ENCODE peak calls at places on chromosomes 16 and 17, in five cellular contexts. C, D, B, G and F are unnamed samples.

GRCh38 chr16:22311520-22311919 is 14.3 kb downstream of the POLR3E start:
- DNase-seq in C (no peak), D (no peak), B (no peak), G (no peak), F (no peak)

GRCh38 chr17:61470530-61471136 is 18.4 kb downstream of the TBX4 start:
- DNase-seq in C (no peak), D (peak; percentile 23), B (peak; percentile 61), G (no peak), F (no peak)

GRCh38 chr17:63480826-63481487 is 4.1 kb downstream of the ACE start:
- DNase-seq in C (no peak), D (no peak), B (no peak), G (no peak), F (no peak)

GRCh38 chr17:80671039-80671822 is 126.6 kb downstream of the RPTOR start:
- DNase-seq in C (no peak), D (no peak), B (no peak), G (no peak), F (no peak)

GRCh38 chr17:2892305-2892971 is 96.2 kb downstream of the RAP1GAP2 start:
- DNase-seq in C (peak; percentile 48), D (no peak), B (peak; percentile 35), G (no peak), F (no peak)

GRCh38 chr17:36837616-36838272 is 99.5 kb upstream of the LHX1 start:
- DNase-seq in C (no peak), D (no peak), B (peak; percentile 70), G (no peak), F (no peak)

GRCh38 chr17:82272495-82273326 is 789 bp downstream of the CSNK1D start:
- DNase-seq in C (no peak), D (peak; percentile 68), B (peak; percentile 60), G (peak; percentile 39), F (peak; percentile 51)

GRCh38 chr17:15307686-15308085 is 33.7 kb downstream of the TEKT3 start:
- DNase-seq in C (peak; percentile 35), D (no peak), B (no peak), G (no peak), F (no peak)

GRCh38 chr16:10314317-10314716 is 71.5 kb upstream of the ATF7IP2 start:
- DNase-seq in C (no peak), D (no peak), B (no peak), G (no peak), F (no peak)

GRCh38 chr17:75110307-75110937 is 653 bp downstream of the ARMC7 start:
- DNase-seq in C (peak; percentile 18), D (no peak), B (peak; percentile 76), G (no peak), F (no peak)

GRCh38 chr16:21125191-21125590 is 25.5 kb downstream of the DNAH3 start:
- DNase-seq in C (no peak), D (no peak), B (no peak), G (no peak), F (no peak)

GRCh38 chr16:629289-630023 is 1.3 kb upstream of the WFIKKN1 start:
- DNase-seq in C (no peak), D (peak; percentile 90), B (peak; percentile 63), G (peak; percentile 51), F (no peak)

GRCh38 chr16:51290410-51290809 is 139.3 kb upstream of the SALL1 start:
- DNase-seq in C (no peak), D (no peak), B (no peak), G (no peak), F (no peak)

GRCh38 chr17:79986441-79987186 is 49.1 kb downstream of the TBC1D16 start:
- DNase-seq in C (no peak), D (peak; percentile 90), B (no peak), G (no peak), F (no peak)

GRCh38 chr17:66542183-66542966 is 240.0 kb downstream of the PRKCA start:
- DNase-seq in C (peak; percentile 62), D (no peak), B (no peak), G (no peak), F (no peak)

GRCh38 chr16:24635900-24636610 is 93.4 kb upstream of the TNRC6A start:
- DNase-seq in C (peak; percentile 99), D (peak; percentile 79), B (no peak), G (no peak), F (no peak)

GRCh38 chr17:15106540-15106939 is 158.6 kb downstream of the PMP22 start:
- DNase-seq in C (peak; percentile 25), D (no peak), B (no peak), G (no peak), F (no peak)

DNA sequence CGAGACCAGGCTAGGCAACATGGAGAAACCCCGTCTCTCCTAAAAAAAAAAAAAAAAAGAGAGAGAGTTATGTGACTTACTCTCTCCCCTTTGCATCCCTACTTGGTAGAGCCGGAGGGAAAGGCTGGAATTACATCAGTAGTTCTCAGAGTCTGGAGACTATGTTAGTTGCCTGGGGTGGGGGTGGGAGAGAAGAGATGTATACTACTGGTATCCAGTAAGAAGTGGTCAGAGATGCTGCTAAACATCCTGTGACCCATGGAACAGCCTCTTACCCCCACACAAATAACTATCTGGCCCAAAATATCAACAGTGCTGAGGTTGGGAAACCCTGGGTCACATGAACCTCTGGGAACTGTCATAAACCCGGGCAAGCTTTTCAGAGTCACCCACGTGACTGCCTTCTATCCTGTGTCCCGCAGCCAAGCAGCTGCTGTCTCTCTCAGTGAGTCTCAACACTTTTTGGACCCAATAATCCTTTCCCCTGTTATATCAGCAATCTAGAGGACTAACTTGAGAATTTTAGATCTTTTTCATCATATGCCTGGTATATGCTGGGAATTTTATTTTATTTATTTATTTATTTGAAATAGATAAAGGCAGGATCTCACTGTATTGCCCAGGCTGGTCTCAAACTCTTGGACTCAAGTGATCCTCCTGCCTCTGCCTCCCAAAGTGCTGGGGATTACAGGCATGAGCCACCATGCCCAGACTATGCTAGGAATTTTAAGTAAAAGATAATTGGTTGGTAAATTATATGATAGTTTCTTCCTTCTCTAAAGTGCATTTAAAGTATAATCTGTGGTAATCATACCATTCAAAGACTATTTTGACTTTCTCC is 8.7 kb downstream of the EIF1 start:
- DNase-seq in C (peak; percentile 76), D (peak; percentile 90), B (no peak), G (no peak), F (no peak)
- TF ChIP-seq CTCF in C (no peak), D (no peak), B (no peak), G (no peak), F (no peak)

GRCh38 chr17:64535357-64535756 is 28.6 kb downstream of the CEP95 start:
- DNase-seq in C (no peak), D (no peak), B (no peak), G (no peak), F (no peak)

GRCh38 chr17:64532409-64532808 is 25.6 kb downstream of the CEP95 start:
- DNase-seq in C (no peak), D (no peak), B (no peak), G (no peak), F (no peak)

GRCh38 chr17:64531955-64532371 is 25.2 kb downstream of the CEP95 start:
- DNase-seq in C (peak; percentile 92), D (no peak), B (no peak), G (no peak), F (no peak)

GRCh38 chr17:64533784-64534183 is 27.0 kb downstream of the CEP95 start:
- DNase-seq in C (no peak), D (no peak), B (no peak), G (no peak), F (no peak)

DNA sequence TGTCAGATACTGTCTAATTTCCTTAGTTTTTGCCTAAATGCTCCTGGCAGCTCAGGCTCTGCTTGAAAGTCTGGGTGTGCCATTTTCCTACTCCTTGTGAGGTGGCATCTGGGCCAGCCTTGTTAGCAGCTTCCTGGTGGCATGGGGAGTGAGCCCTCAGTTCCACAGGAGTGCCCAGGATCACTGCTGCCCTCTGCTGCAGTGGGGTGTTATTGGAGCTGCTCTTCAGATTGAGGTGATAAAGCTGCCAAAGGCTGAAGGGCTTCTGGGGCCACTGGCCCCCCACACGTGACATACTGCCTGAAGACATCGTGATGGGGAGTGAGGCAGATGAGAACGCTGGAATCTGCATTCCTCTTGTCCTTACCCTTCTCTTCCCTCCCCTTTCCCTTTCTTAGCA is 27.4 kb downstream of the CEP95 start:
- DNase-seq in C (no peak), D (no peak), B (no peak), G (no peak), F (no peak)
- TF ChIP-seq CTCF in C (peak; percentile 19), D (peak; percentile 17), B (no peak), G (no peak), F (no peak)

GRCh38 chr16:4271176-4272113 is 1.4 kb downstream of the TFAP4 start:
- DNase-seq in C (peak; percentile 89), D (peak; percentile 96), B (peak; percentile 95), G (peak; percentile 82), F (peak; percentile 81)
- TF ChIP-seq CTCF in C (no peak), D (no peak), B (peak; percentile 47), G (peak; percentile 49), F (no peak)

GRCh38 chr16:14487579-14487978 is 142.5 kb downstream of the PARN start:
- DNase-seq in C (no peak), D (no peak), B (no peak), G (no peak), F (no peak)

GRCh38 chr16:14486520-14487303 is 143.3 kb downstream of the PARN start:
- DNase-seq in C (peak; percentile 97), D (peak; percentile 92), B (peak; percentile 49), G (peak; percentile 37), F (no peak)

GRCh38 chr16:14491831-14492529 is 138.1 kb downstream of the PARN start:
- DNase-seq in C (no peak), D (no peak), B (no peak), G (no peak), F (no peak)

GRCh38 chr16:14490281-14490680 is 139.8 kb downstream of the PARN start:
- DNase-seq in C (no peak), D (peak; percentile 77), B (no peak), G (no peak), F (no peak)

GRCh38 chr16:14489460-14489859 is 140.6 kb downstream of the PARN start:
- DNase-seq in C (peak; percentile 79), D (no peak), B (peak; percentile 51), G (no peak), F (no peak)
- TF ChIP-seq CTCF in C (peak; percentile 48), D (no peak), B (peak; percentile 50), G (peak; percentile 50), F (no peak)

GRCh38 chr17:77300016-77300686 is 159.4 kb downstream of the SEC14L1 start:
- DNase-seq in C (no peak), D (no peak), B (no peak), G (no peak), F (no peak)
- TF ChIP-seq CTCF in C (no peak), D (no peak), B (no peak), G (no peak), F (no peak)

GRCh38 chr16:86831366-86831765 is 253.0 kb downstream of the FOXL1 start:
- DNase-seq in C (no peak), D (no peak), B (no peak), G (no peak), F (no peak)
- TF ChIP-seq CTCF in C (no peak), D (no peak), B (peak; percentile 11), G (peak; percentile 17), F (no peak)